ENCODE peak calls at places on chromosome 13, in four cellular contexts. One of them, this sample, is unnamed.
A peak's percentile ranks its signal among the peaks of the same experiment; 100 is the strongest.

GRCh38 chr13:46015374-46015773 is 37.2 kb downstream of the ZC3H13 start:
- DNase-seq in naive thymus-derived CD4-positive, alpha-beta T cell: no peak
- DNase-seq in C1 segment of cervical spinal cord: no peak
- DNase-seq in activated T-cell treated with anti-CD3 and anti-CD28 coated beads for 4 hours: no peak
- DNase-seq in this sample: no peak

GRCh38 chr13:66673401-66673800 is 556.7 kb downstream of the PCDH9 start:
- DNase-seq in activated T-cell treated with anti-CD3 and anti-CD28 coated beads for 4 hours: no peak
- DNase-seq in C1 segment of cervical spinal cord: no peak
- DNase-seq in naive thymus-derived CD4-positive, alpha-beta T cell: no peak
- DNase-seq in this sample: no peak

GRCh38 chr13:53110614-53111013 is 82.0 kb downstream of the OLFM4 start:
- DNase-seq in activated T-cell treated with anti-CD3 and anti-CD28 coated beads for 4 hours: no peak
- DNase-seq in naive thymus-derived CD4-positive, alpha-beta T cell: no peak
- DNase-seq in C1 segment of cervical spinal cord: no peak
- DNase-seq in this sample: no peak

GRCh38 chr13:87814444-87814843 is 143.3 kb downstream of the SLITRK5 start:
- DNase-seq in activated T-cell treated with anti-CD3 and anti-CD28 coated beads for 4 hours: no peak
- DNase-seq in C1 segment of cervical spinal cord: no peak
- DNase-seq in naive thymus-derived CD4-positive, alpha-beta T cell: no peak
- DNase-seq in this sample: no peak

GRCh38 chr13:51844862-51845573 is at the start of gene TMEM272:
- DNase-seq in C1 segment of cervical spinal cord: peak; percentile 52
- DNase-seq in activated T-cell treated with anti-CD3 and anti-CD28 coated beads for 4 hours: peak; percentile 48
- DNase-seq in naive thymus-derived CD4-positive, alpha-beta T cell: peak; percentile 42
- DNase-seq in this sample: peak; percentile 26

GRCh38 chr13:19596960-19597361 is 35.6 kb upstream of the TPTE2 start:
- DNase-seq in C1 segment of cervical spinal cord: no peak
- DNase-seq in naive thymus-derived CD4-positive, alpha-beta T cell: no peak
- DNase-seq in activated T-cell treated with anti-CD3 and anti-CD28 coated beads for 4 hours: no peak
- DNase-seq in this sample: no peak

GRCh38 chr13:19959141-19959830 is 759 bp downstream of the ZMYM2 start:
- DNase-seq in naive thymus-derived CD4-positive, alpha-beta T cell: peak; percentile 64
- DNase-seq in activated T-cell treated with anti-CD3 and anti-CD28 coated beads for 4 hours: peak; percentile 42
- DNase-seq in C1 segment of cervical spinal cord: peak; percentile 74
- DNase-seq in this sample: peak; percentile 46

GRCh38 chr13:111006508-111007031 is 91.7 kb upstream of the ANKRD10 start:
- DNase-seq in naive thymus-derived CD4-positive, alpha-beta T cell: no peak
- DNase-seq in activated T-cell treated with anti-CD3 and anti-CD28 coated beads for 4 hours: no peak
- DNase-seq in C1 segment of cervical spinal cord: no peak
- DNase-seq in this sample: peak; percentile 58

GRCh38 chr13:59746291-59746962 is 417.3 kb downstream of the DIAPH3 start:
- DNase-seq in activated T-cell treated with anti-CD3 and anti-CD28 coated beads for 4 hours: no peak
- DNase-seq in C1 segment of cervical spinal cord: no peak
- DNase-seq in naive thymus-derived CD4-positive, alpha-beta T cell: no peak
- DNase-seq in this sample: no peak

GRCh38 chr13:90302113-90302512 is 1045.4 kb upstream of the MIR17HG start:
- DNase-seq in C1 segment of cervical spinal cord: no peak
- DNase-seq in activated T-cell treated with anti-CD3 and anti-CD28 coated beads for 4 hours: no peak
- DNase-seq in naive thymus-derived CD4-positive, alpha-beta T cell: no peak
- DNase-seq in this sample: no peak

GRCh38 chr13:48492123-48493075 is 40.5 kb downstream of the RCBTB2 start:
- DNase-seq in C1 segment of cervical spinal cord: peak; percentile 74
- DNase-seq in naive thymus-derived CD4-positive, alpha-beta T cell: peak; percentile 75
- DNase-seq in activated T-cell treated with anti-CD3 and anti-CD28 coated beads for 4 hours: peak; percentile 44
- DNase-seq in this sample: peak; percentile 42

GRCh38 chr13:50127017-50127725 is 111.9 kb downstream of the KCNRG start:
- DNase-seq in naive thymus-derived CD4-positive, alpha-beta T cell: peak; percentile 39
- DNase-seq in C1 segment of cervical spinal cord: peak; percentile 34
- DNase-seq in activated T-cell treated with anti-CD3 and anti-CD28 coated beads for 4 hours: peak; percentile 61
- DNase-seq in this sample: no peak

GRCh38 chr13:76792680-76793334 is 93.4 kb downstream of the KCTD12 start:
- DNase-seq in activated T-cell treated with anti-CD3 and anti-CD28 coated beads for 4 hours: no peak
- DNase-seq in C1 segment of cervical spinal cord: no peak
- DNase-seq in naive thymus-derived CD4-positive, alpha-beta T cell: no peak
- DNase-seq in this sample: no peak

GRCh38 chr13:76189882-76190519 is 553.9 kb downstream of the LMO7 start:
- DNase-seq in activated T-cell treated with anti-CD3 and anti-CD28 coated beads for 4 hours: no peak
- DNase-seq in C1 segment of cervical spinal cord: no peak
- DNase-seq in naive thymus-derived CD4-positive, alpha-beta T cell: no peak
- DNase-seq in this sample: no peak

GRCh38 chr13:26377038-26377437 is 123.1 kb downstream of the CDK8 start:
- DNase-seq in activated T-cell treated with anti-CD3 and anti-CD28 coated beads for 4 hours: no peak
- DNase-seq in C1 segment of cervical spinal cord: no peak
- DNase-seq in naive thymus-derived CD4-positive, alpha-beta T cell: no peak
- DNase-seq in this sample: no peak

GRCh38 chr13:44078806-44079378 is 199.2 kb downstream of the LACC1 start:
- DNase-seq in C1 segment of cervical spinal cord: no peak
- DNase-seq in activated T-cell treated with anti-CD3 and anti-CD28 coated beads for 4 hours: no peak
- DNase-seq in naive thymus-derived CD4-positive, alpha-beta T cell: no peak
- DNase-seq in this sample: no peak

GRCh38 chr13:113531041-113531873 is 40.7 kb upstream of the DCUN1D2 start:
- DNase-seq in C1 segment of cervical spinal cord: no peak
- DNase-seq in naive thymus-derived CD4-positive, alpha-beta T cell: no peak
- DNase-seq in activated T-cell treated with anti-CD3 and anti-CD28 coated beads for 4 hours: no peak
- DNase-seq in this sample: no peak

GRCh38 chr13:31264146-31264545 is 64.4 kb downstream of the B3GLCT start:
- DNase-seq in C1 segment of cervical spinal cord: no peak
- DNase-seq in naive thymus-derived CD4-positive, alpha-beta T cell: no peak
- DNase-seq in activated T-cell treated with anti-CD3 and anti-CD28 coated beads for 4 hours: no peak
- DNase-seq in this sample: no peak

GRCh38 chr13:112760931-112761330 is 71.1 kb downstream of the ATP11A start:
- DNase-seq in C1 segment of cervical spinal cord: no peak
- DNase-seq in naive thymus-derived CD4-positive, alpha-beta T cell: no peak
- DNase-seq in activated T-cell treated with anti-CD3 and anti-CD28 coated beads for 4 hours: no peak
- DNase-seq in this sample: no peak

GRCh38 chr13:73334459-73334858 is 275.7 kb downstream of the KLF5 start:
- DNase-seq in C1 segment of cervical spinal cord: no peak
- DNase-seq in activated T-cell treated with anti-CD3 and anti-CD28 coated beads for 4 hours: no peak
- DNase-seq in naive thymus-derived CD4-positive, alpha-beta T cell: no peak
- DNase-seq in this sample: no peak

GRCh38 chr13:30186644-30187431 is 120.5 kb downstream of the KATNAL1 start:
- DNase-seq in activated T-cell treated with anti-CD3 and anti-CD28 coated beads for 4 hours: no peak
- DNase-seq in naive thymus-derived CD4-positive, alpha-beta T cell: no peak
- DNase-seq in C1 segment of cervical spinal cord: no peak
- DNase-seq in this sample: no peak

GRCh38 chr13:27007166-27007565 is 164.4 kb downstream of the USP12 start:
- DNase-seq in activated T-cell treated with anti-CD3 and anti-CD28 coated beads for 4 hours: no peak
- DNase-seq in C1 segment of cervical spinal cord: no peak
- DNase-seq in naive thymus-derived CD4-positive, alpha-beta T cell: no peak
- DNase-seq in this sample: peak; percentile 48

GRCh38 chr13:67769063-67769986 is 539.2 kb upstream of the PCDH9 start:
- DNase-seq in naive thymus-derived CD4-positive, alpha-beta T cell: no peak
- DNase-seq in activated T-cell treated with anti-CD3 and anti-CD28 coated beads for 4 hours: no peak
- DNase-seq in C1 segment of cervical spinal cord: no peak
- DNase-seq in this sample: no peak

GRCh38 chr13:98802999-98803666 is 50.7 kb upstream of the SLC15A1 start:
- DNase-seq in activated T-cell treated with anti-CD3 and anti-CD28 coated beads for 4 hours: no peak
- DNase-seq in naive thymus-derived CD4-positive, alpha-beta T cell: no peak
- DNase-seq in C1 segment of cervical spinal cord: no peak
- DNase-seq in this sample: no peak

GRCh38 chr13:110855363-110855762 is 59.5 kb downstream of the ANKRD10 start:
- DNase-seq in naive thymus-derived CD4-positive, alpha-beta T cell: no peak
- DNase-seq in activated T-cell treated with anti-CD3 and anti-CD28 coated beads for 4 hours: no peak
- DNase-seq in C1 segment of cervical spinal cord: no peak
- DNase-seq in this sample: no peak

GRCh38 chr13:49395416-49396277 is 48.2 kb downstream of the CAB39L start:
- DNase-seq in activated T-cell treated with anti-CD3 and anti-CD28 coated beads for 4 hours: no peak
- DNase-seq in naive thymus-derived CD4-positive, alpha-beta T cell: no peak
- DNase-seq in C1 segment of cervical spinal cord: no peak
- DNase-seq in this sample: no peak

GRCh38 chr13:67033170-67033569 is 197.0 kb downstream of the PCDH9 start:
- DNase-seq in C1 segment of cervical spinal cord: no peak
- DNase-seq in naive thymus-derived CD4-positive, alpha-beta T cell: no peak
- DNase-seq in activated T-cell treated with anti-CD3 and anti-CD28 coated beads for 4 hours: no peak
- DNase-seq in this sample: no peak

GRCh38 chr13:105814219-105814901 is 721.1 kb downstream of the EFNB2 start:
- DNase-seq in naive thymus-derived CD4-positive, alpha-beta T cell: no peak
- DNase-seq in activated T-cell treated with anti-CD3 and anti-CD28 coated beads for 4 hours: no peak
- DNase-seq in C1 segment of cervical spinal cord: no peak
- DNase-seq in this sample: no peak

GRCh38 chr13:111667757-111668156 is 347.3 kb downstream of the TEX29 start:
- DNase-seq in naive thymus-derived CD4-positive, alpha-beta T cell: no peak
- DNase-seq in activated T-cell treated with anti-CD3 and anti-CD28 coated beads for 4 hours: no peak
- DNase-seq in C1 segment of cervical spinal cord: no peak
- DNase-seq in this sample: no peak

GRCh38 chr13:73274147-73274546 is 215.3 kb downstream of the KLF5 start:
- DNase-seq in activated T-cell treated with anti-CD3 and anti-CD28 coated beads for 4 hours: no peak
- DNase-seq in C1 segment of cervical spinal cord: no peak
- DNase-seq in naive thymus-derived CD4-positive, alpha-beta T cell: no peak
- DNase-seq in this sample: no peak

GRCh38 chr13:111216166-111216960 is 101.3 kb downstream of the ARHGEF7 start:
- DNase-seq in C1 segment of cervical spinal cord: peak; percentile 24
- DNase-seq in activated T-cell treated with anti-CD3 and anti-CD28 coated beads for 4 hours: peak; percentile 25
- DNase-seq in naive thymus-derived CD4-positive, alpha-beta T cell: peak; percentile 30
- DNase-seq in this sample: no peak

GRCh38 chr13:110126391-110126961 is 180.5 kb downstream of the COL4A1 start:
- DNase-seq in naive thymus-derived CD4-positive, alpha-beta T cell: no peak
- DNase-seq in activated T-cell treated with anti-CD3 and anti-CD28 coated beads for 4 hours: no peak
- DNase-seq in C1 segment of cervical spinal cord: no peak
- DNase-seq in this sample: peak; percentile 27

GRCh38 chr13:70189981-70190380 is 81.7 kb upstream of the KLHL1 start:
- DNase-seq in C1 segment of cervical spinal cord: no peak
- DNase-seq in naive thymus-derived CD4-positive, alpha-beta T cell: no peak
- DNase-seq in activated T-cell treated with anti-CD3 and anti-CD28 coated beads for 4 hours: no peak
- DNase-seq in this sample: no peak

GRCh38 chr13:23790591-23791170 is 98.5 kb downstream of the MIPEP start:
- DNase-seq in C1 segment of cervical spinal cord: no peak
- DNase-seq in activated T-cell treated with anti-CD3 and anti-CD28 coated beads for 4 hours: no peak
- DNase-seq in naive thymus-derived CD4-positive, alpha-beta T cell: no peak
- DNase-seq in this sample: no peak

GRCh38 chr13:26485786-26486185 is 71.7 kb upstream of the WASF3 start:
- DNase-seq in activated T-cell treated with anti-CD3 and anti-CD28 coated beads for 4 hours: no peak
- DNase-seq in C1 segment of cervical spinal cord: no peak
- DNase-seq in naive thymus-derived CD4-positive, alpha-beta T cell: no peak
- DNase-seq in this sample: no peak

GRCh38 chr13:68927387-68928026 is 1180.1 kb upstream of the ATXN8OS start:
- DNase-seq in naive thymus-derived CD4-positive, alpha-beta T cell: no peak
- DNase-seq in activated T-cell treated with anti-CD3 and anti-CD28 coated beads for 4 hours: no peak
- DNase-seq in C1 segment of cervical spinal cord: peak; percentile 5
- DNase-seq in this sample: no peak

GRCh38 chr13:111338841-111339240 is 18.4 kb downstream of the TEX29 start:
- DNase-seq in activated T-cell treated with anti-CD3 and anti-CD28 coated beads for 4 hours: no peak
- DNase-seq in C1 segment of cervical spinal cord: no peak
- DNase-seq in naive thymus-derived CD4-positive, alpha-beta T cell: no peak
- DNase-seq in this sample: no peak

This sample was measured in occipital lobe.